ENCODE peak calls at places on chromosomes 1 and 21, in ten cellular contexts. One of them, this sample, is unnamed.

GRCh38 chr1:165543651-165544452 is at the start of gene LRRC52:
- DNase-seq in B cell: no peak
- DNase-seq in neural crest cell: no peak
- DNase-seq in endodermal cell: peak; percentile 89
- DNase-seq in hepatocyte: peak; percentile 34
- DNase-seq in epithelial cell of proximal tubule: no peak
- DNase-seq in GM23338: peak; percentile 68
- DNase-seq in Calu3: peak; percentile 44
- DNase-seq in fibroblast of the aortic adventitia: no peak
- DNase-seq in cardiac muscle cell: peak; percentile 66
- DNase-seq in this sample: peak; percentile 31

GRCh38 chr1:111864862-111865261 is 109.2 kb downstream of the DDX20 start:
- DNase-seq in B cell: no peak
- DNase-seq in neural crest cell: no peak
- DNase-seq in endodermal cell: peak; percentile 79
- DNase-seq in hepatocyte: no peak
- DNase-seq in epithelial cell of proximal tubule: no peak
- DNase-seq in GM23338: peak; percentile 66
- DNase-seq in Calu3: no peak
- DNase-seq in fibroblast of the aortic adventitia: no peak
- DNase-seq in cardiac muscle cell: peak; percentile 62
- DNase-seq in this sample: peak; percentile 14

GRCh38 chr1:55869050-55869449 is 653.9 kb upstream of the USP24 start:
- DNase-seq in B cell: no peak
- DNase-seq in neural crest cell: no peak
- DNase-seq in endodermal cell: no peak
- DNase-seq in hepatocyte: no peak
- DNase-seq in epithelial cell of proximal tubule: peak; percentile 19
- DNase-seq in GM23338: no peak
- DNase-seq in Calu3: no peak
- DNase-seq in fibroblast of the aortic adventitia: no peak
- DNase-seq in cardiac muscle cell: peak; percentile 62
- DNase-seq in this sample: no peak

GRCh38 chr1:74913978-74914377 is 181.0 kb downstream of the TYW3 start:
- DNase-seq in B cell: no peak
- DNase-seq in neural crest cell: no peak
- DNase-seq in endodermal cell: no peak
- DNase-seq in hepatocyte: no peak
- DNase-seq in epithelial cell of proximal tubule: no peak
- DNase-seq in GM23338: no peak
- DNase-seq in Calu3: no peak
- DNase-seq in fibroblast of the aortic adventitia: no peak
- DNase-seq in cardiac muscle cell: no peak
- DNase-seq in this sample: no peak

GRCh38 chr1:80099713-80100112 is 1093.2 kb upstream of the ADGRL4 start:
- DNase-seq in B cell: no peak
- DNase-seq in neural crest cell: no peak
- DNase-seq in endodermal cell: no peak
- DNase-seq in hepatocyte: no peak
- DNase-seq in epithelial cell of proximal tubule: no peak
- DNase-seq in GM23338: no peak
- DNase-seq in Calu3: no peak
- DNase-seq in fibroblast of the aortic adventitia: no peak
- DNase-seq in cardiac muscle cell: no peak
- DNase-seq in this sample: no peak

GRCh38 chr1:69836961-69837636 is 269.4 kb downstream of the LRRC7 start:
- DNase-seq in B cell: no peak
- DNase-seq in neural crest cell: no peak
- DNase-seq in endodermal cell: no peak
- DNase-seq in hepatocyte: no peak
- DNase-seq in epithelial cell of proximal tubule: peak; percentile 22
- DNase-seq in GM23338: no peak
- DNase-seq in Calu3: no peak
- DNase-seq in fibroblast of the aortic adventitia: peak; percentile 5
- DNase-seq in cardiac muscle cell: no peak
- DNase-seq in this sample: no peak

GRCh38 chr21:39074508-39074907 is 108.7 kb downstream of the PSMG1 start:
- DNase-seq in B cell: no peak
- DNase-seq in neural crest cell: no peak
- DNase-seq in endodermal cell: no peak
- DNase-seq in hepatocyte: no peak
- DNase-seq in epithelial cell of proximal tubule: no peak
- DNase-seq in GM23338: no peak
- DNase-seq in Calu3: no peak
- DNase-seq in fibroblast of the aortic adventitia: no peak
- DNase-seq in cardiac muscle cell: no peak
- DNase-seq in this sample: no peak

GRCh38 chr1:81756872-81757271 is 43.9 kb upstream of the ADGRL2 start:
- DNase-seq in B cell: no peak
- DNase-seq in neural crest cell: no peak
- DNase-seq in endodermal cell: no peak
- DNase-seq in hepatocyte: no peak
- DNase-seq in epithelial cell of proximal tubule: no peak
- DNase-seq in GM23338: no peak
- DNase-seq in Calu3: no peak
- DNase-seq in fibroblast of the aortic adventitia: peak; percentile 61
- DNase-seq in cardiac muscle cell: no peak
- DNase-seq in this sample: no peak

GRCh38 chr21:33101300-33102005 is 31.5 kb downstream of the OLIG1 start:
- DNase-seq in B cell: no peak
- DNase-seq in neural crest cell: peak; percentile 60
- DNase-seq in endodermal cell: peak; percentile 65
- DNase-seq in hepatocyte: no peak
- DNase-seq in epithelial cell of proximal tubule: no peak
- DNase-seq in GM23338: peak; percentile 39
- DNase-seq in Calu3: no peak
- DNase-seq in fibroblast of the aortic adventitia: no peak
- DNase-seq in cardiac muscle cell: no peak
- DNase-seq in this sample: no peak

GRCh38 chr21:33109574-33110339 is 39.8 kb downstream of the OLIG1 start:
- DNase-seq in B cell: no peak
- DNase-seq in neural crest cell: peak; percentile 36
- DNase-seq in endodermal cell: peak; percentile 79
- DNase-seq in hepatocyte: peak; percentile 16
- DNase-seq in epithelial cell of proximal tubule: no peak
- DNase-seq in GM23338: peak; percentile 75
- DNase-seq in Calu3: no peak
- DNase-seq in fibroblast of the aortic adventitia: no peak
- DNase-seq in cardiac muscle cell: peak; percentile 15
- DNase-seq in this sample: no peak

GRCh38 chr21:33110340-33110715 is 40.4 kb downstream of the OLIG1 start:
- DNase-seq in B cell: no peak
- DNase-seq in neural crest cell: no peak
- DNase-seq in endodermal cell: no peak
- DNase-seq in hepatocyte: no peak
- DNase-seq in epithelial cell of proximal tubule: no peak
- DNase-seq in GM23338: no peak
- DNase-seq in Calu3: no peak
- DNase-seq in fibroblast of the aortic adventitia: no peak
- DNase-seq in cardiac muscle cell: no peak
- DNase-seq in this sample: no peak

GRCh38 chr21:33099131-33099530 is 29.2 kb downstream of the OLIG1 start:
- DNase-seq in B cell: no peak
- DNase-seq in neural crest cell: no peak
- DNase-seq in endodermal cell: no peak
- DNase-seq in hepatocyte: no peak
- DNase-seq in epithelial cell of proximal tubule: no peak
- DNase-seq in GM23338: no peak
- DNase-seq in Calu3: no peak
- DNase-seq in fibroblast of the aortic adventitia: no peak
- DNase-seq in cardiac muscle cell: no peak
- DNase-seq in this sample: no peak

DNA sequence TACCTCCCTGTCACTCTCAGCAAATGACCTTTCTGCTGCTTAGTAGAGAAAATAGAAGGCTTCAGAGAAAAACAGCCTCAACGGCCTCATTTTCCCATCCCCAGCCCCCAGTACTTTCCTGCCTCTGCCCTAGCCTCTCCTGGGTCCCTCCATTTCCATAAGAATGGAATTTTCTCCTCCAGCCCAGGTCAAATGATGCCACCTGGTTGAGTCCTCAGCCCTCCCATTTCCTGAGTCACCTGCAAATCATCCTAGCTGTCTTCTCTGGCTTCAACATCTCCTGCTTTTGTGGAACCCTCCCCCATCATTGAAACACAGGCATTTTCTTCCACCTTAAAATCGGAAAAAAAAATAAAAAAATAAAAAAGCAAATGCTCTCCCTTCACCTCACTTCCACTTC is 35.1 kb downstream of the OLIG1 start:
- DNase-seq in B cell: no peak
- DNase-seq in neural crest cell: no peak
- DNase-seq in endodermal cell: no peak
- DNase-seq in hepatocyte: no peak
- DNase-seq in epithelial cell of proximal tubule: no peak
- DNase-seq in GM23338: peak; percentile 51
- DNase-seq in Calu3: no peak
- DNase-seq in fibroblast of the aortic adventitia: no peak
- DNase-seq in cardiac muscle cell: no peak
- DNase-seq in this sample: no peak
- TF ChIP-seq CTCF in B cell: no peak
- TF ChIP-seq CTCF in neural crest cell: no peak
- TF ChIP-seq CTCF in endodermal cell: no peak
- TF ChIP-seq CTCF in hepatocyte: no peak
- TF ChIP-seq CTCF in epithelial cell of proximal tubule: no peak
- TF ChIP-seq CTCF in GM23338: no peak
- TF ChIP-seq CTCF in Calu3: no peak
- TF ChIP-seq CTCF in fibroblast of the aortic adventitia: no peak
- TF ChIP-seq CTCF in cardiac muscle cell: no peak
- TF ChIP-seq CTCF in this sample: no peak

DNA sequence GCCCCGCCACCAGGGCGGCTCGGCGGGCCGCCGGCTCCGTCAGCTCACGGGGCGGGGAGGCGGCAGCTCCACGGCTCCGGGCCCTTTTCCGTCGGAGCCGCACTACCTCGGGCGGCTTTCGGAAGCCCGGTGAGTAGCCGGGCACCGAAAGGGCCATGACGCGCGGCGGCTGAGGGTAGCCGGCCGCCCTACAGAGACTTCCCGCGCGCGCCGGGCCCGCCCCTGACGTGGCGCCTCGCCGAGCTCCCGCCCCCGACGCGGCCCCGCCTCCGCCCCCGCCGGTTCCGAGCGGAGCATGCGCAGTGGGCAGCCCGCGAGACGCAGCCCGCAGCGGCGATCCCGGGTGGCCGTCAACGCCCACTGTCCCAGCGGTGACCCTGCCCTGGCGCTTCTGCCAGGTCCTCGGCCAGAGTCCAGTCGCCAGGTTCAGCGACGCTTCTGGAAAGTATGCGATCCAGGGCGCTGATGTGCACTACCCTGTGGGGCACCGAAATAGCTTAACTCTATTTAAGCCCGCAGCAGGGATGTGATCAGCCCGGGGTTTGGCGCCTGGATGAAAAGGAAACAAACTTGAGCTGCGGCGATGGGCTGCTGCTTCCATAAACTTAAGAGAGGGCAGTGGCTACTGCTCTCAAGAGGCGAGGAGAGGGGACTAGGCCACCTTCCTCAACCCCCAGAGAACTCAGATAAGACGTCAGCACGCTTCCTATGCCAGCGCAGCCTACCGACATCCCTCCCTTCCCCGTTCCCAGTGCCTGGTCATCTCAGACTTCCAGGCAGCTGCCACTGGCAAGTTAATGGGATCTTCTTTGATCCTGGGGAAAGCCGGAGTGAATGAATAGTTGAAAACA is at the start of gene DONSON:
- DNase-seq in B cell: peak; percentile 98
- DNase-seq in neural crest cell: peak; percentile 91
- DNase-seq in endodermal cell: peak; percentile 96
- DNase-seq in hepatocyte: peak; percentile 96
- DNase-seq in epithelial cell of proximal tubule: no peak
- DNase-seq in GM23338: peak; percentile 89
- DNase-seq in Calu3: peak; percentile 91
- DNase-seq in fibroblast of the aortic adventitia: peak; percentile 70
- DNase-seq in cardiac muscle cell: peak; percentile 94
- DNase-seq in this sample: peak; percentile 80
- TF ChIP-seq CTCF in B cell: peak; percentile 50
- TF ChIP-seq CTCF in neural crest cell: peak; percentile 5
- TF ChIP-seq CTCF in endodermal cell: peak; percentile 39
- TF ChIP-seq CTCF in hepatocyte: no peak
- TF ChIP-seq CTCF in epithelial cell of proximal tubule: no peak
- TF ChIP-seq CTCF in GM23338: no peak
- TF ChIP-seq CTCF in Calu3: no peak
- TF ChIP-seq CTCF in fibroblast of the aortic adventitia: no peak
- TF ChIP-seq CTCF in cardiac muscle cell: no peak
- TF ChIP-seq CTCF in this sample: no peak

DNA sequence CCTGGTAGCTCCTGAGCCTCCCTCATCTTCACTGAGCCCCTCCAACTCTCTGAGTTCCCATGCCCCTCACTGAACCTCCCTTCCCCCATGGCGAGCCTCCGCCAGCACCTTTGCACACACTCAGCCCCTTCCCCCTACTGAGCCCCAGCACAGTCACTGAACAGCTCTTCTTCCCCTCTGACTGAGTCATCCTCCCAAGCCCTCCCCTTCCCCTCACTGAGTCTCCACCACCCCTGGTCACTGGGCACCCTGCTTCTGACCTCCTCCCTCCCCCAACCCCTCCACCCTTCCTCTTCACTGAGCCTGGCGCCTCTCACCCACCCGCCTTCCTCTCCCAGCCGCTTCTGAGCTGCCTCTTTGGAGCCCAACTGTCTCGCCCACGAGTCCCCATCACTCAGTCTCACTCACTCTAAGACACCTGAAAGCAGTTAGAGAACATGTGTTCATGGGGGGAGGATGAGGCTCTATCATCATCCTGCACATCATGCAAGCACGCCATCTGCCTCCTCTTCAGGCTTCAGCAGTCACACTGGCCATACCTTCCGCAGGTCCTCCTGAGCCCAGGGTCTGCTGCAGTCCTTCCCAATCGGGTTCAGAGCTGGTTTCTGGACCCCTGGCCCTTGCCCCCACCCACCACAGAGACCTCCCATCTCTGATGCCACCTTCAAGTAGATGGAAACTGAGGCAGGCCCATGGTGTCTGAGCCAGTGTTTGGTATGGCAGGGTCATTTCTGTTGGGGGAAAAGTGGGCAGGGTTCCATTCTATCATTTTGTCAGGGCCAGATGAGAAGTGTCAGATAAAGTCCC is 2.0 kb upstream of the TRNP1 start:
- DNase-seq in B cell: no peak
- DNase-seq in neural crest cell: no peak
- DNase-seq in endodermal cell: peak; percentile 65
- DNase-seq in hepatocyte: peak; percentile 68
- DNase-seq in epithelial cell of proximal tubule: no peak
- DNase-seq in GM23338: no peak
- DNase-seq in Calu3: peak; percentile 71
- DNase-seq in fibroblast of the aortic adventitia: no peak
- DNase-seq in cardiac muscle cell: no peak
- DNase-seq in this sample: no peak
- TF ChIP-seq CTCF in B cell: no peak
- TF ChIP-seq CTCF in neural crest cell: no peak
- TF ChIP-seq CTCF in endodermal cell: no peak
- TF ChIP-seq CTCF in hepatocyte: peak; percentile 6
- TF ChIP-seq CTCF in epithelial cell of proximal tubule: no peak
- TF ChIP-seq CTCF in GM23338: no peak
- TF ChIP-seq CTCF in Calu3: no peak
- TF ChIP-seq CTCF in fibroblast of the aortic adventitia: no peak
- TF ChIP-seq CTCF in cardiac muscle cell: no peak
- TF ChIP-seq CTCF in this sample: no peak

GRCh38 chr1:155932487-155932886 is 1.7 kb downstream of the KHDC4 start:
- DNase-seq in B cell: no peak
- DNase-seq in neural crest cell: no peak
- DNase-seq in endodermal cell: no peak
- DNase-seq in hepatocyte: no peak
- DNase-seq in epithelial cell of proximal tubule: no peak
- DNase-seq in GM23338: no peak
- DNase-seq in Calu3: no peak
- DNase-seq in fibroblast of the aortic adventitia: peak; percentile 35
- DNase-seq in cardiac muscle cell: no peak
- DNase-seq in this sample: peak; percentile 50

GRCh38 chr1:155933591-155934096 is 569 bp downstream of the KHDC4 start:
- DNase-seq in B cell: no peak
- DNase-seq in neural crest cell: no peak
- DNase-seq in endodermal cell: no peak
- DNase-seq in hepatocyte: no peak
- DNase-seq in epithelial cell of proximal tubule: no peak
- DNase-seq in GM23338: no peak
- DNase-seq in Calu3: no peak
- DNase-seq in fibroblast of the aortic adventitia: no peak
- DNase-seq in cardiac muscle cell: no peak
- DNase-seq in this sample: no peak

GRCh38 chr1:155934933-155935590 is 849 bp upstream of the KHDC4 start:
- DNase-seq in B cell: no peak
- DNase-seq in neural crest cell: no peak
- DNase-seq in endodermal cell: peak; percentile 52
- DNase-seq in hepatocyte: no peak
- DNase-seq in epithelial cell of proximal tubule: peak; percentile 78
- DNase-seq in GM23338: peak; percentile 45
- DNase-seq in Calu3: no peak
- DNase-seq in fibroblast of the aortic adventitia: no peak
- DNase-seq in cardiac muscle cell: no peak
- DNase-seq in this sample: no peak

GRCh38 chr1:155932085-155932484 is 2.1 kb downstream of the KHDC4 start:
- DNase-seq in B cell: no peak
- DNase-seq in neural crest cell: no peak
- DNase-seq in endodermal cell: no peak
- DNase-seq in hepatocyte: no peak
- DNase-seq in epithelial cell of proximal tubule: no peak
- DNase-seq in GM23338: no peak
- DNase-seq in Calu3: no peak
- DNase-seq in fibroblast of the aortic adventitia: no peak
- DNase-seq in cardiac muscle cell: no peak
- DNase-seq in this sample: peak; percentile 83

DNA sequence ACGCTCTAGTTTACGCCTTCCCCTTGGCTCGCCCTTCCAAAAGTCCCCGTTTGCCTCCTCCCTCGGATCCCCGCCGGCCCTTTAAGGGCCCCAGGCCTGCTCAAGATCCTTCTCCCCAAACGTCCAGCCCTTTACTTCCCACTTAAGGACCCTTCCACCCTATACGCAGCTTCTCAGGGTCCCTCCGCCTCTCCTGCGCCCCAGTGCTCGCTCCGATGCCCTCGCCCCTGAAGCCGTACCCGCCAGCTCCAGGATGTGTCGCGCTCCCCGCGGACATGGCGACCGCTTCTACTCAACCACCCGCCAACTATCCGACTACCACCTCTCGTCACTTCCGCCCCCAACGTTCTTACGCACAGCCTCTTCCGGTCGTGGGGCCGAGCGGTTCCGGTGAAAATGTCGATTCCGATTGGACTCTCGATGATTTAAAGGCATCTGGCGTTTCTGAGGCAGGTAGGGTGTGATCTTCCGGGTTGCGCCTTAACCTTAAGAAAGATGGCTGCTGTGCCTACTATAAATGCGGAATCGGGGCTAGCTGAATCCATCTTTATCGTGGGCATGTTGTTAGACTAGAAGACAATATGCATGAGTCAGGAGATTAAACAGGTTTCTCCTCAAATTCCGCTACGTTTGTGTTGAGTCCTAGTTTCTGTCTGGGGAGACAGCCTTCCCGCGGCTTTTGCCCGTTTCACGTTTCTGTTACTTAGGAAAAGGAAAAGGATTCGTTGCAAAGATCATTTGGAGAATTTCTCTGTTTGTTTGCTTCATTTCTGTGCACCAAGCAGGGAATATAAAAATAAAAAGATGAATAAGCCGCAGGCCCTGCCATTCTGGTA is at the start of gene KHDC4:
- DNase-seq in B cell: peak; percentile 83
- DNase-seq in neural crest cell: peak; percentile 79
- DNase-seq in endodermal cell: peak; percentile 98
- DNase-seq in hepatocyte: peak; percentile 98
- DNase-seq in epithelial cell of proximal tubule: peak; percentile 96
- DNase-seq in GM23338: peak; percentile 99
- DNase-seq in Calu3: peak; percentile 96
- DNase-seq in fibroblast of the aortic adventitia: peak; percentile 99
- DNase-seq in cardiac muscle cell: peak; percentile 99
- DNase-seq in this sample: peak; percentile 100
- TF ChIP-seq CTCF in B cell: peak; percentile 57
- TF ChIP-seq CTCF in neural crest cell: no peak
- TF ChIP-seq CTCF in endodermal cell: peak; percentile 29
- TF ChIP-seq CTCF in hepatocyte: no peak
- TF ChIP-seq CTCF in epithelial cell of proximal tubule: no peak
- TF ChIP-seq CTCF in GM23338: peak; percentile 5
- TF ChIP-seq CTCF in Calu3: no peak
- TF ChIP-seq CTCF in fibroblast of the aortic adventitia: no peak
- TF ChIP-seq CTCF in cardiac muscle cell: no peak
- TF ChIP-seq CTCF in this sample: no peak